ENCODE peak calls at places on chromosomes 3 and 15, in seven cellular contexts. T is spleen, D is fibroblast of the conjunctiva, N is EL, J is endothelial cell, K is iris pigment epithelial cell, W is fibroblast of gingiva. I is an unnamed sample.

GRCh38 chr15:78715930-78716329 is 74.9 kb upstream of the CHRNB4 start:
- DNase-seq in T (no peak), D (no peak), N (peak), J (no peak), K (peak), W (peak), I (no peak)

GRCh38 chr3:70096376-70097055 is 97.0 kb downstream of the SAMMSON start:
- DNase-seq in T (no peak), D (no peak), N (no peak), J (no peak), K (no peak), W (no peak), I (no peak)

GRCh38 chr3:30984855-30985793 is 90.7 kb upstream of the GADL1 start:
- DNase-seq in T (no peak), D (no peak), N (no peak), J (no peak), K (peak), W (no peak), I (no peak)

GRCh38 chr3:132315851-132316250 is 1.4 kb upstream of the ACP3 start:
- DNase-seq in T (no peak), D (no peak), N (no peak), J (no peak), K (no peak), W (no peak), I (no peak)

GRCh38 chr3:36944012-36944640 is 728 bp downstream of the TRANK1 start:
- DNase-seq in T (peak), D (peak), N (peak), J (peak), K (peak), W (peak), I (no peak)

GRCh38 chr15:45378149-45378912 is at the start of gene GATM:
- DNase-seq in T (peak), D (peak), N (peak), J (peak), K (peak), W (peak), I (no peak)

GRCh38 chr3:112358311-112358780 is 25.4 kb downstream of the CD200 start:
- DNase-seq in T (no peak), D (no peak), N (no peak), J (no peak), K (no peak), W (no peak), I (no peak)

GRCh38 chr3:130093741-130094391 is 12.2 kb downstream of the ALG1L2 start:
- DNase-seq in T (peak), D (no peak), N (no peak), J (no peak), K (no peak), W (no peak), I (no peak)

GRCh38 chr3:71302604-71303003 is 280.9 kb downstream of the FOXP1 start:
- DNase-seq in T (no peak), D (no peak), N (no peak), J (no peak), K (no peak), W (no peak), I (no peak)

GRCh38 chr3:108225221-108225620 is 3.0 kb upstream of the IFT57 start:
- DNase-seq in T (no peak), D (no peak), N (no peak), J (no peak), K (no peak), W (no peak), I (no peak)

GRCh38 chr3:189276481-189277190 is 104.9 kb downstream of the TPRG1 start:
- DNase-seq in T (no peak), D (peak), N (peak), J (no peak), K (peak), W (peak), I (no peak)

GRCh38 chr15:97817266-97817890 is 143.1 kb upstream of the ARRDC4 start:
- DNase-seq in T (no peak), D (no peak), N (no peak), J (no peak), K (no peak), W (no peak), I (no peak)

GRCh38 chr15:36050899-36051298 is 504.9 kb upstream of the DPH6 start:
- DNase-seq in T (no peak), D (no peak), N (no peak), J (no peak), K (no peak), W (no peak), I (no peak)

I was measured in iPS DF 6.9.